ENCODE peak calls at places on chromosomes 3 and 15, in five cellular contexts. E is endodermal cell, I is progenitor cell of endocrine pancreas, L is nephron progenitor cell, O is cardiac muscle cell. Y is an unnamed sample.

GRCh38 chr3:172221550-172221949 is 182.2 kb downstream of the FNDC3B start:
- DNase-seq in I (no peak), L (no peak), O (no peak), E (no peak), Y (no peak)

GRCh38 chr3:1404270-1404669 is 311.4 kb downstream of the CNTN6 start:
- DNase-seq in I (no peak), E (peak), L (no peak), O (peak), Y (no peak)

GRCh38 chr3:20054549-20054987 is 14.3 kb downstream of the KAT2B start:
- DNase-seq in E (no peak), O (no peak), I (no peak), L (no peak), Y (no peak)

GRCh38 chr15:69609176-69609575 is 156.6 kb downstream of the RPLP1 start:
- DNase-seq in I (no peak), O (no peak), E (peak), L (no peak), Y (peak)

GRCh38 chr3:63353383-63353782 is 75.3 kb downstream of the SYNPR start:
- DNase-seq in E (no peak), O (no peak), L (no peak), I (no peak), Y (no peak)

GRCh38 chr3:123768480-123769359 is 115.4 kb downstream of the MYLK start:
- DNase-seq in I (no peak), O (no peak), L (no peak), E (no peak), Y (no peak)

GRCh38 chr3:134928819-134929218 is 133.8 kb downstream of the EPHB1 start:
- DNase-seq in L (no peak), E (no peak), O (no peak), I (no peak), Y (no peak)

GRCh38 chr15:38682861-38683260 is 118.2 kb upstream of the RASGRP1 start:
- DNase-seq in I (no peak), E (no peak), L (no peak), O (no peak), Y (no peak)

GRCh38 chr3:113103588-113103987 is 107.8 kb upstream of the BOC start:
- DNase-seq in L (no peak), E (no peak), I (no peak), O (no peak), Y (no peak)

GRCh38 chr3:169008772-169009358 is 654.6 kb downstream of the MECOM start:
- DNase-seq in I (no peak), E (no peak), L (no peak), O (no peak), Y (no peak)

GRCh38 chr15:38242055-38242454 is 10.6 kb upstream of the SPRED1 start:
- DNase-seq in O (no peak), E (no peak), L (no peak), I (no peak), Y (no peak)

GRCh38 chr3:525415-525814 is 328.9 kb downstream of the CHL1 start:
- DNase-seq in O (no peak), I (no peak), E (no peak), L (no peak), Y (no peak)

GRCh38 chr3:64295594-64295993 is 70.3 kb upstream of the PRICKLE2 start:
- DNase-seq in O (no peak), L (no peak), I (no peak), E (no peak), Y (no peak)

GRCh38 chr3:187522293-187522692 is 147.9 kb downstream of the SST start:
- DNase-seq in O (no peak), I (no peak), L (no peak), E (no peak), Y (no peak)

GRCh38 chr15:78394981-78395619 is 42.9 kb upstream of the IREB2 start:
- DNase-seq in L (no peak), E (peak), O (peak), I (no peak), Y (no peak)

GRCh38 chr3:125306620-125307019 is 68.5 kb downstream of the ZNF148 start:
- DNase-seq in O (no peak), I (no peak), L (no peak), E (no peak), Y (no peak)

GRCh38 chr3:66483006-66483928 is 17.6 kb downstream of the LRIG1 start:
- DNase-seq in I (no peak), L (no peak), O (no peak), E (peak), Y (peak)

GRCh38 chr15:40344631-40345120 is 3.9 kb upstream of the CCDC9B start:
- DNase-seq in L (peak), E (peak), O (peak), I (no peak), Y (peak)

GRCh38 chr3:37892917-37893595 is 31.4 kb downstream of the CTDSPL start:
- DNase-seq in E (no peak), I (no peak), O (peak), L (peak), Y (no peak)

Y was measured in retina.